ENCODE peak calls at places on chromosomes 6 and 20, in nine cellular contexts. E is iPS DF 6.9; L is stimulated activated CD8-positive, alpha-beta memory T cell treated with anti-CD3 and anti-CD28 coated beads, Interleukin-15, amount 100 ng/mL, for 4 hours; A is NAMALWA; H is HFF-Myc; S is NCI-H2171; I is stimulated activated CD4-positive, alpha-beta T cell treated with anti-CD3 and anti-CD28 coated beads, Interleukin-1b, Interleukin-23, amount 100 ng/mL, for 24 hours; R is effector memory CD8-positive, alpha-beta T cell; D is T follicular helper cell. J is an unnamed sample.

GRCh38 chr6:168025831-168026325 is 28.4 kb downstream of the KIF25 start:
- DNase-seq in R (no peak), D (no peak), E (no peak), I (no peak), L (no peak), S (no peak), H (no peak), A (no peak), J (no peak)

GRCh38 chr20:33443006-33443511 is 504 bp downstream of the SNTA1 start:
- DNase-seq in R (peak), L (no peak), S (peak), I (no peak), H (no peak), E (no peak), A (no peak), D (no peak), J (no peak)

GRCh38 chr6:136582702-136583471 is 32.7 kb upstream of the MAP7 start:
- DNase-seq in I (no peak), L (no peak), A (peak), R (no peak), S (no peak), D (no peak), E (no peak), H (no peak), J (peak)

GRCh38 chr20:63453029-63453523 is 19.4 kb downstream of the KCNQ2 start:
- DNase-seq in A (no peak), R (no peak), I (no peak), L (no peak), E (no peak), D (no peak), H (no peak), S (no peak), J (no peak)

GRCh38 chr20:45407067-45407745 is 883 bp upstream of the DBNDD2 start:
- DNase-seq in L (no peak), E (peak), H (no peak), A (no peak), D (no peak), I (no peak), R (no peak), S (peak), J (no peak)

GRCh38 chr6:70310063-70310694 is 7.3 kb upstream of the COL9A1 start:
- DNase-seq in R (no peak), A (peak), I (no peak), S (no peak), D (no peak), H (no peak), L (no peak), E (peak), J (peak)

GRCh38 chr6:98833101-98834059 is 994 bp upstream of the POU3F2 start:
- DNase-seq in H (no peak), A (no peak), D (no peak), E (no peak), L (no peak), S (peak), I (no peak), R (no peak), J (no peak)

GRCh38 chr6:33828452-33828763 is 24.6 kb upstream of the MLN start:
- DNase-seq in A (no peak), E (no peak), S (no peak), L (no peak), R (no peak), H (no peak), D (no peak), I (no peak), J (no peak)

GRCh38 chr6:112117554-112117953 is 30.2 kb downstream of the FAM229B start:
- DNase-seq in A (no peak), E (no peak), L (no peak), R (no peak), D (no peak), S (no peak), H (peak), I (no peak), J (no peak)

GRCh38 chr6:3585320-3585935 is 128.6 kb upstream of the SLC22A23 start:
- DNase-seq in R (no peak), L (no peak), E (no peak), D (no peak), S (no peak), A (no peak), H (peak), I (no peak), J (peak)

GRCh38 chr20:431012-431904 is 23.2 kb downstream of the RBCK1 start:
- DNase-seq in R (no peak), A (peak), S (peak), E (no peak), D (no peak), I (no peak), L (no peak), H (no peak), J (peak)

GRCh38 chr6:108653864-108654402 is 93.2 kb downstream of the FOXO3 start:
- DNase-seq in E (no peak), H (no peak), S (no peak), D (no peak), L (no peak), R (no peak), A (no peak), I (no peak), J (no peak)

GRCh38 chr6:13935190-13935880 is 10.6 kb downstream of the RNF182 start:
- DNase-seq in I (no peak), E (no peak), A (no peak), L (no peak), H (no peak), R (no peak), S (no peak), D (no peak), J (no peak)

GRCh38 chr6:56073315-56073714 is 174.1 kb downstream of the COL21A1 start:
- DNase-seq in A (no peak), S (no peak), E (no peak), I (no peak), H (no peak), R (no peak), D (no peak), L (no peak), J (no peak)

GRCh38 chr6:85944736-85945135 is 302.1 kb upstream of the SYNCRIP start:
- DNase-seq in H (no peak), R (no peak), L (no peak), D (no peak), S (no peak), I (no peak), E (no peak), A (no peak), J (no peak)

GRCh38 chr6:134347916-134348805 is 30.2 kb upstream of the SGK1 start:
- DNase-seq in E (no peak), D (no peak), L (no peak), S (no peak), H (no peak), I (no peak), A (no peak), R (no peak), J (peak)

GRCh38 chr20:48638546-48638945 is 189.3 kb downstream of the PREX1 start:
- DNase-seq in R (no peak), S (no peak), E (no peak), A (no peak), H (no peak), D (no peak), I (no peak), L (no peak), J (peak)

GRCh38 chr20:4183361-4183760 is 168.0 kb upstream of the RNF24 start:
- DNase-seq in I (no peak), R (no peak), E (no peak), A (no peak), S (no peak), L (no peak), H (no peak), D (no peak), J (no peak)

GRCh38 chr20:17948442-17948841 is 20.2 kb downstream of the SNX5 start:
- DNase-seq in S (no peak), H (no peak), E (no peak), L (no peak), I (no peak), A (no peak), D (no peak), R (no peak), J (no peak)

GRCh38 chr20:57779401-57780003 is 69.7 kb upstream of the PMEPA1 start:
- DNase-seq in H (no peak), L (no peak), D (no peak), E (no peak), A (no peak), S (no peak), I (no peak), R (no peak), J (no peak)

GRCh38 chr6:62891065-62891647 is 320.1 kb upstream of the FKBP1C start:
- DNase-seq in R (no peak), H (no peak), I (no peak), E (no peak), A (peak), L (no peak), S (no peak), D (no peak), J (peak)

GRCh38 chr6:108557494-108558371 is 3.0 kb upstream of the FOXO3 start:
- DNase-seq in I (peak), D (peak), A (peak), L (peak), R (peak), S (peak), E (no peak), H (no peak), J (no peak)

GRCh38 chr6:96520039-96520850 is 1.4 kb upstream of the UFL1 start:
- DNase-seq in R (no peak), L (no peak), A (no peak), H (no peak), S (no peak), I (no peak), E (no peak), D (no peak), J (no peak)

GRCh38 chr20:49925901-49926454 is 10.2 kb upstream of the RNF114 start:
- DNase-seq in E (no peak), S (no peak), H (no peak), R (no peak), A (no peak), L (no peak), D (no peak), I (no peak), J (no peak)

GRCh38 chr6:39083111-39083702 is 31.8 kb downstream of the SAYSD1 start:
- DNase-seq in H (no peak), R (no peak), E (no peak), I (no peak), S (no peak), A (no peak), L (no peak), D (no peak), J (no peak)